ENCODE peak calls at places on chromosome 13, in eight cellular contexts. N is GM12865, T is neural progenitor cell, M is AG10803, D is astrocyte of the spinal cord, R is progenitor cell of endocrine pancreas, G is heart right ventricle, K is HFFc6. Q is an unnamed sample.

GRCh38 chr13:43446126-43446525 is 340.6 kb downstream of the ENOX1 start:
- DNase-seq in N (no peak), T (no peak), M (peak; percentile 9), D (peak; percentile 27), R (no peak), G (no peak), K (no peak), Q (no peak)

GRCh38 chr13:38697628-38698333 is 10.9 kb downstream of the FREM2 start:
- DNase-seq in N (no peak), T (peak; percentile 31), M (no peak), D (no peak), R (no peak), G (no peak), K (no peak), Q (peak; percentile 19)

GRCh38 chr13:21837288-21837687 is 166.4 kb downstream of the FGF9 start:
- DNase-seq in N (no peak), T (no peak), M (no peak), D (no peak), R (no peak), G (no peak), K (no peak), Q (no peak)

GRCh38 chr13:93716623-93717022 is 490.0 kb downstream of the GPC6 start:
- DNase-seq in N (no peak), T (no peak), M (no peak), D (no peak), R (no peak), G (no peak), K (no peak), Q (no peak)

GRCh38 chr13:37715606-37716015 is 117.0 kb upstream of the POSTN start:
- DNase-seq in N (no peak), T (no peak), M (no peak), D (peak; percentile 71), R (no peak), G (no peak), K (peak; percentile 65), Q (no peak)

GRCh38 chr13:97058417-97058816 is 64.1 kb upstream of the OXGR1 start:
- DNase-seq in N (no peak), T (peak; percentile 28), M (no peak), D (peak; percentile 22), R (no peak), G (no peak), K (no peak), Q (no peak)

GRCh38 chr13:99071211-99071610 is 93.3 kb upstream of the DOCK9 start:
- DNase-seq in N (no peak), T (no peak), M (no peak), D (no peak), R (no peak), G (no peak), K (no peak), Q (no peak)

GRCh38 chr13:43021926-43022670 is 1.3 kb upstream of the DNAJC15 start:
- DNase-seq in N (no peak), T (no peak), M (peak; percentile 84), D (no peak), R (no peak), G (no peak), K (no peak), Q (no peak)

GRCh38 chr13:82294226-82294625 is 1588.0 kb downstream of the SLITRK1 start:
- DNase-seq in N (no peak), T (no peak), M (no peak), D (no peak), R (no peak), G (no peak), K (no peak), Q (no peak)

GRCh38 chr13:61170791-61171330 is 244.8 kb downstream of the PCDH20 start:
- DNase-seq in N (no peak), T (no peak), M (no peak), D (no peak), R (no peak), G (no peak), K (no peak), Q (no peak)

GRCh38 chr13:90640976-90641375 is 706.5 kb upstream of the MIR17HG start:
- DNase-seq in N (no peak), T (no peak), M (peak; percentile 28), D (peak; percentile 51), R (no peak), G (no peak), K (peak; percentile 64), Q (no peak)

GRCh38 chr13:80612804-80613203 is 271.9 kb upstream of the SPRY2 start:
- DNase-seq in N (no peak), T (peak; percentile 10), M (no peak), D (no peak), R (no peak), G (no peak), K (no peak), Q (no peak)

GRCh38 chr13:65378943-65379519 is 1851.1 kb downstream of the PCDH9 start:
- DNase-seq in N (no peak), T (peak; percentile 3), M (peak; percentile 1), D (peak; percentile 37), R (no peak), G (no peak), K (peak; percentile 28), Q (no peak)

GRCh38 chr13:28707629-28708427 is 10.9 kb downstream of the SLC46A3 start:
- DNase-seq in N (peak; percentile 94), T (no peak), M (peak; percentile 90), D (peak; percentile 81), R (no peak), G (no peak), K (peak; percentile 73), Q (no peak)

GRCh38 chr13:68081051-68081450 is 850.9 kb upstream of the PCDH9 start:
- DNase-seq in N (no peak), T (no peak), M (no peak), D (no peak), R (no peak), G (no peak), K (no peak), Q (no peak)

GRCh38 chr13:41991936-41992335 is 31.0 kb upstream of the VWA8 start:
- DNase-seq in N (no peak), T (no peak), M (no peak), D (no peak), R (no peak), G (no peak), K (no peak), Q (no peak)

GRCh38 chr13:41985788-41986508 is 25.0 kb upstream of the VWA8 start:
- DNase-seq in N (no peak), T (no peak), M (peak; percentile 18), D (peak; percentile 33), R (no peak), G (no peak), K (peak; percentile 83), Q (no peak)

DNA sequence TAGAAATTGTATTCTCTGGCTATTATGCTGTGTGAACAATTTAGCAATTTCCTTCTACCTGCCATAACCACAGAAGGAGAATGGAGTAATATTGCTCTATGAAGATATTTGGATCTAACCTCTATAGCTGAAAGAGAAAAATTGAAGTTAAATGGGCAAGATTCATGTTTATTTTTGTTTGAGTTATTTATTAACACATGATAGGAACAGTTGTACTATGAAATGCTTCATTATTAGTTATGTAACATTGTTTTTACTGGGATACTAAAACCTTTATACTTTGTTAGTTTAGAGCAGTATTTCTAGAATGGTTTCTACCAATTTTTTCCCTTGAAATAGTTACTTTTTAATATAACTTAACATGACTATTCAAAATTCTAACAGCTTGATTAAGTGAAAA is 27.3 kb upstream of the VWA8 start:
- DNase-seq in N (no peak), T (no peak), M (no peak), D (no peak), R (no peak), G (no peak), K (no peak), Q (no peak)
- TF ChIP-seq CTCF in N (no peak), T (no peak), M (no peak), D (no peak), R (no peak), G (no peak), K (no peak), Q (no peak)

DNA sequence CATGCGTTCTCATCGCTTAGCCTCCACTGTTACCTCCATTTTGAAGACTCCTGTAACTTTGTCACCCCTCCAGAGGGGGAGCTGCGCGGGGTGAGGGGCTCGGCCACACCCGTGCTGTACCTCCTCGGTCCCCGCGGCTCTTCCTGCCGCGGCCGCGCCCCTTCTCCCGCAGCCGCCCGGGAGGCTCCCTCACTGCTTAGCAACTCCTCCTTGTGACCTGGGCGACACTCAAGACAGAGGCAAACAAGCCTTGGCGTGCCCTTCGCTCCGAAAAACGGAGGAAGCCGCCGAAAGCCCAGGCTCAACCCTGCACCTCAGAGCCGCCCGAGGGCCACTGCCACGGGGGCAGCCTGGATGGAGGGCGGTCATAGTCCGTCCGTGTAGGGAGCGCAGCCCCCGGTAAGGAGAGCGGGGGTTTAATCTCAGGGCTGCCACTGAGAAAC is 494.3 kb downstream of the FOXO1 start:
- DNase-seq in N (no peak), T (no peak), M (no peak), D (no peak), R (no peak), G (no peak), K (no peak), Q (no peak)
- TF ChIP-seq CTCF in N (no peak), T (no peak), M (no peak), D (no peak), R (peak; percentile 9), G (no peak), K (no peak), Q (no peak)

GRCh38 chr13:23668557-23668956 is 98.3 kb downstream of the TNFRSF19 start:
- DNase-seq in N (no peak), T (no peak), M (peak; percentile 67), D (no peak), R (no peak), G (no peak), K (no peak), Q (no peak)

GRCh38 chr13:23670793-23671192 is 100.6 kb downstream of the TNFRSF19 start:
- DNase-seq in N (no peak), T (no peak), M (no peak), D (no peak), R (no peak), G (no peak), K (no peak), Q (no peak)

GRCh38 chr13:23671367-23671766 is 101.2 kb downstream of the TNFRSF19 start:
- DNase-seq in N (no peak), T (no peak), M (peak; percentile 69), D (peak; percentile 28), R (no peak), G (no peak), K (no peak), Q (no peak)

GRCh38 chr13:23666576-23666975 is 96.4 kb downstream of the TNFRSF19 start:
- DNase-seq in N (no peak), T (no peak), M (no peak), D (no peak), R (no peak), G (no peak), K (no peak), Q (no peak)

DNA sequence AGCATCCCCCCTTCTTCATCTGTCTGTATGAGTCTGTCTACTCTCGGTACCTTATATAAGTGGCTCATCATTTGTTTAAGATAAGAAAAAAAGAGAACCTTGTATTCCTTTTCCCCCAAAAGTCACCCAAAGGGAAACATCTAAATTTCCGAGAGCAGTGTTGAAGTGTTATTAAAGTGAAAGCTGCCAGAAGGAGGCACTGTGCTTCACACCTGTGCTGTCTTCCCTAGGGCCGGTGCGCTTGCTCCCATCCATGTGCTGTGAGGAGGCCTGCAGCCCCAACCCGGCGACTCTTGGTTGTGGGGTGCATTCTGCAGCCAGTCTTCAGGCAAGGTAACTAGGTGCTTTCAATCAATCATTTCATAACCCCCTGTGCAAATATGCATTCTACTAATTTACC is 97.5 kb downstream of the TNFRSF19 start:
- DNase-seq in N (peak; percentile 37), T (peak; percentile 14), M (no peak), D (no peak), R (no peak), G (no peak), K (no peak), Q (no peak)
- TF ChIP-seq CTCF in N (peak; percentile 4), T (peak; percentile 37), M (no peak), D (peak; percentile 10), R (peak; percentile 10), G (no peak), K (peak; percentile 37), Q (no peak)

GRCh38 chr13:95156208-95156607 is 145.0 kb downstream of the ABCC4 start:
- DNase-seq in N (no peak), T (no peak), M (peak; percentile 17), D (peak; percentile 59), R (no peak), G (no peak), K (peak; percentile 31), Q (no peak)
- TF ChIP-seq CTCF in N (no peak), T (peak; percentile 56), M (peak; percentile 43), D (peak; percentile 45), R (peak; percentile 42), G (no peak), K (peak; percentile 76), Q (no peak)